ENCODE peak calls at places on chromosome 3, in five cellular contexts. E is endothelial cell of umbilical vein, L is lung, P is breast epithelium, G is PC-3. N is an unnamed sample.
A peak's percentile ranks its signal among the peaks of the same experiment; 100 is the strongest.

GRCh38 chr3:173826901-173827609 is 429.5 kb downstream of the NLGN1 start:
- DNase-seq in E (no peak), L (no peak), P (no peak), G (no peak), N (no peak)

GRCh38 chr3:42691861-42692666 is 6.7 kb downstream of the KLHL40 start:
- DNase-seq in E (no peak), L (no peak), P (peak; percentile 43), G (no peak), N (no peak)

GRCh38 chr3:50154840-50155490 is at the start of gene SEMA3F:
- DNase-seq in E (peak; percentile 72), L (peak; percentile 54), P (peak; percentile 75), G (peak; percentile 85), N (no peak)

GRCh38 chr3:141726483-141726882 is 11.6 kb upstream of the RNF7 start:
- DNase-seq in E (no peak), L (no peak), P (no peak), G (no peak), N (no peak)

GRCh38 chr3:158471639-158472294 is 99.2 kb upstream of the MLF1 start:
- DNase-seq in E (peak; percentile 94), L (no peak), P (no peak), G (peak; percentile 93), N (peak; percentile 66)

GRCh38 chr3:166283856-166284255 is 446.6 kb upstream of the BCHE start:
- DNase-seq in E (peak; percentile 85), L (no peak), P (no peak), G (peak; percentile 63), N (peak; percentile 88)

GRCh38 chr3:49415931-49416601 is 3.8 kb downstream of the TCTA start:
- DNase-seq in E (no peak), L (no peak), P (no peak), G (no peak), N (no peak)

GRCh38 chr3:122100591-122101491 is 45.7 kb downstream of the CD86 start:
- DNase-seq in E (no peak), L (no peak), P (no peak), G (peak; percentile 16), N (peak; percentile 49)

GRCh38 chr3:84077479-84077878 is 881.3 kb upstream of the CADM2 start:
- DNase-seq in E (no peak), L (no peak), P (no peak), G (peak; percentile 32), N (peak; percentile 25)

GRCh38 chr3:196159952-196160804 is 51.0 kb downstream of the ZDHHC19 start:
- DNase-seq in E (peak; percentile 34), L (peak; percentile 71), P (no peak), G (peak; percentile 87), N (peak; percentile 89)

GRCh38 chr3:8371085-8371551 is 130.5 kb upstream of the LMCD1 start:
- DNase-seq in E (no peak), L (no peak), P (no peak), G (peak; percentile 51), N (peak; percentile 38)

GRCh38 chr3:109882144-109882543 is 544.8 kb upstream of the DPPA4 start:
- DNase-seq in E (no peak), L (no peak), P (no peak), G (no peak), N (no peak)

GRCh38 chr3:18660059-18660458 is 234.9 kb upstream of the SATB1 start:
- DNase-seq in E (no peak), L (no peak), P (no peak), G (peak; percentile 69), N (peak; percentile 77)

GRCh38 chr3:142175478-142175877 is 26.1 kb upstream of the TFDP2 start:
- DNase-seq in E (no peak), L (no peak), P (no peak), G (no peak), N (no peak)

GRCh38 chr3:55875137-55875536 is 388.0 kb upstream of the WNT5A start:
- DNase-seq in E (no peak), L (no peak), P (no peak), G (no peak), N (no peak)

GRCh38 chr3:77825045-77825827 is 785.3 kb downstream of the ROBO2 start:
- DNase-seq in E (peak; percentile 54), L (peak; percentile 68), P (peak; percentile 54), G (peak; percentile 99), N (peak; percentile 100)

GRCh38 chr3:127371846-127372245 is 84.0 kb upstream of the PRR20G start:
- DNase-seq in E (no peak), L (no peak), P (no peak), G (no peak), N (no peak)
- TF ChIP-seq CTCF in E (no peak), L (no peak), P (no peak), G (no peak), N (no peak)

GRCh38 chr3:47850803-47851417 is 48.0 kb downstream of the DHX30 start:
- DNase-seq in E (no peak), L (no peak), P (no peak), G (no peak), N (no peak)

GRCh38 chr3:47852604-47853397 is 49.9 kb downstream of the DHX30 start:
- DNase-seq in E (no peak), L (no peak), P (no peak), G (no peak), N (no peak)

GRCh38 chr3:47850062-47850802 is 47.3 kb downstream of the DHX30 start:
- DNase-seq in E (peak; percentile 31), L (no peak), P (no peak), G (peak; percentile 46), N (no peak)

GRCh38 chr3:47854267-47854666 is 51.3 kb downstream of the DHX30 start:
- DNase-seq in E (no peak), L (no peak), P (no peak), G (no peak), N (no peak)

DNA sequence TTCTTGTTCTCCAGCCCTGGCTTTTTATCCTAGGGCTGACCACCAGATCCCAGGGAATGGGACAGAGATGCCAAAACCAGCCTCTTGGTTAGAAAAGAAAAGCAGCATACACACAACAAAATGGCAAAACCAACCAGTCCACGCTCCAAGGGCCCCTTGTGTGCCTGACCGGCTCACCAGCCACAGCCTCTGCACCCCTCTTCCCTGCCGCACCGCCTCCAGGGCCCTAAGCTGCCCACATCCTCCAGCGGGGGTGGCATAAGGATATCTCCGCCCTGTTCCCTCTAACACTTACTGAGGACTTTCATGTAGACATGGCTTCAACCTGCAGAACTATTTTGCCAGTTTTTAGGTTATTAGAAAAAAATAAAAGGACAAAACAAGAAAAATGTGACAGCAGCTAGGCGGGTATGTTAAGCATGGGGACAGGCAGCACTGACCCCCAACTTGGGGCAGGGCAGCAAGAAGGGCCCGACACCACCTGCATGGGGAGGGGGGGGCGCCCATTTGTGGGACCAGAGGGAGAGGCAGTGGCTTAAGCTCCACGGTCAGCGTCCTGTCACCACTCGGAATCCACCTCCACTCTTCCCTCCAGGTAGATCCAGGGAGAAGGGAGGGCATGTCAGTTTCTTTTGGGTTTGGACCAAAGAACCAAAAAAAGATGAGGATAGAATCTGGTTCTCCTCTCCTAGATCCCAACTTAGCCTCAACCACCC is 49.1 kb downstream of the DHX30 start:
- DNase-seq in E (no peak), L (no peak), P (no peak), G (no peak), N (no peak)
- H3K36me3 ChIP-seq in E (peaks cover 26% of the 10 kb centered on the region), L (no peaks in the 10 kb centered on the region), P (peaks cover 11% of the 10 kb centered on the region), G (peaks cover 44% of the 10 kb centered on the region), N (peaks cover 37% of the 10 kb centered on the region)

GRCh38 chr3:180601688-180602666 is at the start of gene TTC14:
- DNase-seq in E (peak; percentile 94), L (peak; percentile 94), P (peak; percentile 86), G (peak; percentile 96), N (peak; percentile 89)
- TF ChIP-seq CTCF in E (no peak), L (no peak), P (no peak), G (peak; percentile 25), N (no peak)

GRCh38 chr3:11807651-11808050 is 39.0 kb downstream of the TAMM41 start:
- DNase-seq in E (no peak), L (no peak), P (no peak), G (no peak), N (no peak)
- H3K36me3 ChIP-seq in E (no peaks in the 10 kb centered on the region), L (peaks cover 30% of the 10 kb centered on the region), P (peaks cover 5% of the 10 kb centered on the region), G (peaks cover 36% of the 10 kb centered on the region), N (peaks cover 4% of the 10 kb centered on the region)

N was measured in bronchial epithelial cell.